ENCODE peak calls at places on chromosomes 2 and 18, in six cellular contexts. One of them, this sample, is unnamed.

GRCh38 chr18:26515643-26516495 is 32.5 kb downstream of the KCTD1 start:
- DNase-seq in HepG2: no peak
- DNase-seq in GM23338: peak
- DNase-seq in K562: no peak
- DNase-seq in WTC11: no peak
- DNase-seq in H1: no peak
- DNase-seq in this sample: no peak

GRCh38 chr2:55627915-55628314 is 10.5 kb upstream of the PPP4R3B start:
- DNase-seq in GM23338: no peak
- DNase-seq in HepG2: no peak
- DNase-seq in H1: no peak
- DNase-seq in WTC11: no peak
- DNase-seq in K562: no peak
- DNase-seq in this sample: no peak

GRCh38 chr2:232668805-232669444 is 28.2 kb upstream of the GIGYF2 start:
- DNase-seq in H1: no peak
- DNase-seq in GM23338: peak
- DNase-seq in K562: peak
- DNase-seq in WTC11: peak
- DNase-seq in HepG2: peak
- DNase-seq in this sample: no peak

GRCh38 chr18:3513481-3513880 is 63.5 kb downstream of the TGIF1 start:
- DNase-seq in K562: no peak
- DNase-seq in GM23338: no peak
- DNase-seq in WTC11: no peak
- DNase-seq in HepG2: no peak
- DNase-seq in H1: no peak
- DNase-seq in this sample: no peak

GRCh38 chr2:156589381-156590079 is 153.4 kb downstream of the GPD2 start:
- DNase-seq in H1: no peak
- DNase-seq in HepG2: peak
- DNase-seq in WTC11: no peak
- DNase-seq in GM23338: peak
- DNase-seq in K562: peak
- DNase-seq in this sample: no peak

GRCh38 chr2:233076749-233077148 is 16.6 kb downstream of the INPP5D start:
- DNase-seq in HepG2: no peak
- DNase-seq in GM23338: no peak
- DNase-seq in WTC11: no peak
- DNase-seq in K562: no peak
- DNase-seq in H1: no peak
- DNase-seq in this sample: no peak

GRCh38 chr18:9092665-9093064 is 9.8 kb upstream of the NDUFV2 start:
- DNase-seq in GM23338: no peak
- DNase-seq in WTC11: no peak
- DNase-seq in K562: no peak
- DNase-seq in HepG2: peak
- DNase-seq in H1: no peak
- DNase-seq in this sample: no peak

GRCh38 chr18:23229472-23229871 is 94.2 kb downstream of the CABLES1 start:
- DNase-seq in H1: no peak
- DNase-seq in K562: no peak
- DNase-seq in HepG2: no peak
- DNase-seq in WTC11: no peak
- DNase-seq in GM23338: no peak
- DNase-seq in this sample: no peak

GRCh38 chr2:9235388-9236344 is 29.1 kb downstream of the ASAP2 start:
- DNase-seq in GM23338: no peak
- DNase-seq in WTC11: no peak
- DNase-seq in H1: no peak
- DNase-seq in K562: no peak
- DNase-seq in HepG2: peak
- DNase-seq in this sample: no peak

GRCh38 chr18:32373995-32374394 is 96.7 kb downstream of the GAREM1 start:
- DNase-seq in WTC11: no peak
- DNase-seq in HepG2: no peak
- DNase-seq in H1: no peak
- DNase-seq in K562: no peak
- DNase-seq in GM23338: no peak
- DNase-seq in this sample: no peak
- TF ChIP-seq CREB1 in WTC11: no peak
- TF ChIP-seq CREB1 in HepG2: no peak
- TF ChIP-seq CREB1 in H1: no peak
- TF ChIP-seq CREB1 in K562: no peak
- TF ChIP-seq CREB1 in GM23338: no peak
- TF ChIP-seq CREB1 in this sample: no peak

GRCh38 chr2:168798076-168798887 is 4.2 kb upstream of the NOSTRIN start:
- DNase-seq in K562: peak
- DNase-seq in GM23338: peak
- DNase-seq in H1: no peak
- DNase-seq in WTC11: peak
- DNase-seq in HepG2: no peak
- DNase-seq in this sample: no peak
- TF ChIP-seq CREB1 in K562: peak
- TF ChIP-seq CREB1 in GM23338: peak
- TF ChIP-seq CREB1 in H1: peak
- TF ChIP-seq CREB1 in WTC11: no peak
- TF ChIP-seq CREB1 in HepG2: no peak
- TF ChIP-seq CREB1 in this sample: no peak

GRCh38 chr18:37571266-37571665 is 5.7 kb upstream of the CELF4 start:
- DNase-seq in WTC11: no peak
- DNase-seq in GM23338: peak
- DNase-seq in K562: no peak
- DNase-seq in HepG2: no peak
- DNase-seq in H1: no peak
- DNase-seq in this sample: no peak

GRCh38 chr18:37572736-37573135 is 7.1 kb upstream of the CELF4 start:
- DNase-seq in H1: no peak
- DNase-seq in GM23338: no peak
- DNase-seq in WTC11: no peak
- DNase-seq in K562: no peak
- DNase-seq in HepG2: no peak
- DNase-seq in this sample: no peak

GRCh38 chr18:37575646-37576045 is 10.0 kb upstream of the CELF4 start:
- DNase-seq in H1: no peak
- DNase-seq in K562: no peak
- DNase-seq in GM23338: no peak
- DNase-seq in WTC11: no peak
- DNase-seq in HepG2: no peak
- DNase-seq in this sample: no peak

GRCh38 chr18:37577051-37577611 is 11.5 kb upstream of the CELF4 start:
- DNase-seq in WTC11: peak
- DNase-seq in K562: no peak
- DNase-seq in GM23338: peak
- DNase-seq in H1: peak
- DNase-seq in HepG2: no peak
- DNase-seq in this sample: no peak

DNA sequence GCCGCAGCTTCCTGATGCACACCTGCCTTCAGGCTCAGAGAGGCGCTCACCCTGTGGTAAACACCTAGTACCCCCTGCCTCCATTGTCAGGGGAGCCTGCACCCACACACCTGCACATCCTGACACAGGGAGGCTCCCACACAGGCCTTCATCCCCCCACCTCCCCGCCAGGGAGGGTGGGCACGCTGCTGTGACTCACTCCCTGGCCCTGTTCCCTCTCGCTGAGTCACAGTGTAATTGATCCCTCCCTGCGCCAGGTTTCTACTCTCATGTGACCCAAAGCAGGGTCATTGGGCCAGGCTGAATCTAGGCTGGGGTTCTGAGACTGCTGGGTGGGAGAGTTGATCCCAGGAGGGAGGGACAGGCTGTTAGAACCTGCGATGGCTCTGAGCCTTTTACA is 8.5 kb upstream of the CELF4 start:
- DNase-seq in HepG2: no peak
- DNase-seq in K562: no peak
- DNase-seq in WTC11: no peak
- DNase-seq in H1: no peak
- DNase-seq in GM23338: no peak
- DNase-seq in this sample: no peak
- TF ChIP-seq CREB1 in HepG2: no peak
- TF ChIP-seq CREB1 in K562: no peak
- TF ChIP-seq CREB1 in WTC11: no peak
- TF ChIP-seq CREB1 in H1: no peak
- TF ChIP-seq CREB1 in GM23338: no peak
- TF ChIP-seq CREB1 in this sample: no peak

GRCh38 chr2:28009732-28010131 is 119.2 kb downstream of the BABAM2 start:
- DNase-seq in WTC11: no peak
- DNase-seq in HepG2: no peak
- DNase-seq in GM23338: no peak
- DNase-seq in K562: no peak
- DNase-seq in H1: no peak
- DNase-seq in this sample: no peak
- TF ChIP-seq CREB1 in WTC11: no peak
- TF ChIP-seq CREB1 in HepG2: no peak
- TF ChIP-seq CREB1 in GM23338: no peak
- TF ChIP-seq CREB1 in K562: no peak
- TF ChIP-seq CREB1 in H1: no peak
- TF ChIP-seq CREB1 in this sample: no peak

GRCh38 chr18:59279722-59280121 is 6.5 kb upstream of the RAX start:
- DNase-seq in H1: no peak
- DNase-seq in K562: no peak
- DNase-seq in GM23338: no peak
- DNase-seq in WTC11: no peak
- DNase-seq in HepG2: no peak
- DNase-seq in this sample: no peak

GRCh38 chr18:59276047-59276446 is 2.8 kb upstream of the RAX start:
- DNase-seq in WTC11: no peak
- DNase-seq in GM23338: peak
- DNase-seq in K562: no peak
- DNase-seq in H1: no peak
- DNase-seq in HepG2: no peak
- DNase-seq in this sample: no peak

GRCh38 chr18:59275406-59275949 is 2.2 kb upstream of the RAX start:
- DNase-seq in HepG2: no peak
- DNase-seq in K562: no peak
- DNase-seq in WTC11: no peak
- DNase-seq in H1: peak
- DNase-seq in GM23338: peak
- DNase-seq in this sample: no peak

GRCh38 chr18:59282341-59282740 is 9.1 kb upstream of the RAX start:
- DNase-seq in WTC11: no peak
- DNase-seq in K562: no peak
- DNase-seq in HepG2: no peak
- DNase-seq in H1: no peak
- DNase-seq in GM23338: no peak
- DNase-seq in this sample: no peak

DNA sequence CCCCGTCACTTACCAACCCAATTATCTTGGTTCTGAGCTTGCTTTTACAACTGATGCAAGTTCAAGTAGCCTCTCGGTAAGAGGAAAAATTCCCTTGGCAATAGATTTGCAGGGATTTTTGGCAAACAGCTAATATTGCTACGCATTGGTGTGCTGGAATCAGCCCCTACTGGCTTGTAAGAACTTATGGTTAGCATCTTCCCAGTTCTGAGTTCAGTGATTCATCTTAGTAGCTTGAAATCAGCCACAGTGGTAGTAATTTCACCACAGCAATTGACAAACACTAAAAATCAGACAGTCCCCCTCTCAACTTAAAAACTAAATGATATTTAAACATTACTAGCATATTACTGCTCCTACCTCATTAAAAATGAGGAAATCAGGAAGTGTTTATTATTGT is 5.9 kb upstream of the RAX start:
- DNase-seq in GM23338: no peak
- DNase-seq in WTC11: no peak
- DNase-seq in K562: no peak
- DNase-seq in H1: no peak
- DNase-seq in HepG2: no peak
- DNase-seq in this sample: no peak
- TF ChIP-seq CREB1 in GM23338: no peak
- TF ChIP-seq CREB1 in WTC11: no peak
- TF ChIP-seq CREB1 in K562: no peak
- TF ChIP-seq CREB1 in H1: no peak
- TF ChIP-seq CREB1 in HepG2: no peak
- TF ChIP-seq CREB1 in this sample: no peak

DNA sequence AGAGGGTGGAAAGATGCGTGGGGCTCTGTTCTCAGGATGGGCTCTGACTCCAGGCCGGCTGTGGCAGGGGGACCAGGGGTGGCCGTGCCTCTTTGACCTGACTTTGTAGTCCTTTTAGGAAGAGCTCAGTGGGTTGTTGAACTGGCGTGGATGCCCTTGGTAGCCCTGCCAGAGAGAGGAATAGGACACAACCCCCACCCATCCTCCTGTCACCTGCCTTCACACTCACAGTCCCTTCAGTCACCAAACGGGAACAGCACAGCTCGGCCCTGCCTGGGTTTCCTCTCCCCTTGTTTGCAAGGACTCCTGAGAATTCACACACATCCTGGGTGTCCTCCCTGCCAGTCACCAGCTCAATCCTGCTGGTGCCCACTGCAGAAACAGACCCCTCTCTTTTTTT is 20.1 kb upstream of the MRPL33 start:
- DNase-seq in GM23338: no peak
- DNase-seq in K562: no peak
- DNase-seq in WTC11: no peak
- DNase-seq in HepG2: no peak
- DNase-seq in H1: no peak
- DNase-seq in this sample: no peak
- TF ChIP-seq CREB1 in GM23338: no peak
- TF ChIP-seq CREB1 in K562: no peak
- TF ChIP-seq CREB1 in WTC11: no peak
- TF ChIP-seq CREB1 in HepG2: no peak
- TF ChIP-seq CREB1 in H1: no peak
- TF ChIP-seq CREB1 in this sample: no peak